ENCODE peak calls at places on chromosomes 11 and 22, in seven cellular contexts. One of them, this sample, is unnamed.

GRCh38 chr11:110490886-110491285 is 61.1 kb downstream of the FDX1 start:
- DNase-seq in A549: no peak
- DNase-seq in HCT116: no peak
- DNase-seq in dorsolateral prefrontal cortex: no peak
- DNase-seq in transverse colon: no peak
- DNase-seq in Panc1: no peak
- DNase-seq in heart left ventricle: no peak
- DNase-seq in this sample: no peak

GRCh38 chr11:95076416-95076815 is 9.7 kb downstream of the SRSF8 start:
- DNase-seq in A549: peak
- DNase-seq in HCT116: no peak
- DNase-seq in dorsolateral prefrontal cortex: no peak
- DNase-seq in transverse colon: no peak
- DNase-seq in Panc1: no peak
- DNase-seq in heart left ventricle: no peak
- DNase-seq in this sample: no peak

GRCh38 chr11:26931248-26931631 is 62.7 kb upstream of the FIBIN start:
- DNase-seq in A549: no peak
- DNase-seq in HCT116: no peak
- DNase-seq in dorsolateral prefrontal cortex: peak
- DNase-seq in transverse colon: no peak
- DNase-seq in Panc1: no peak
- DNase-seq in heart left ventricle: peak
- DNase-seq in this sample: no peak

GRCh38 chr11:22192289-22192641 is 620 bp upstream of the ANO5 start:
- DNase-seq in A549: peak
- DNase-seq in HCT116: no peak
- DNase-seq in dorsolateral prefrontal cortex: no peak
- DNase-seq in transverse colon: peak
- DNase-seq in Panc1: no peak
- DNase-seq in heart left ventricle: peak
- DNase-seq in this sample: no peak

GRCh38 chr11:73980001-73980960 is 2.4 kb downstream of the UCP2 start:
- DNase-seq in A549: no peak
- DNase-seq in HCT116: no peak
- DNase-seq in dorsolateral prefrontal cortex: no peak
- DNase-seq in transverse colon: peak
- DNase-seq in Panc1: no peak
- DNase-seq in heart left ventricle: peak
- DNase-seq in this sample: no peak

GRCh38 chr11:32391479-32391878 is 43.9 kb downstream of the WT1 start:
- DNase-seq in A549: no peak
- DNase-seq in HCT116: no peak
- DNase-seq in dorsolateral prefrontal cortex: no peak
- DNase-seq in transverse colon: no peak
- DNase-seq in Panc1: no peak
- DNase-seq in heart left ventricle: no peak
- DNase-seq in this sample: no peak

GRCh38 chr11:118953265-118953664 is 2.8 kb upstream of the UPK2 start:
- DNase-seq in A549: peak
- DNase-seq in HCT116: no peak
- DNase-seq in dorsolateral prefrontal cortex: peak
- DNase-seq in transverse colon: no peak
- DNase-seq in Panc1: no peak
- DNase-seq in heart left ventricle: no peak
- DNase-seq in this sample: peak

GRCh38 chr11:66720223-66720898 is 8.7 kb downstream of the SPTBN2 start:
- DNase-seq in A549: peak
- DNase-seq in HCT116: peak
- DNase-seq in dorsolateral prefrontal cortex: peak
- DNase-seq in transverse colon: peak
- DNase-seq in Panc1: no peak
- DNase-seq in heart left ventricle: no peak
- DNase-seq in this sample: no peak

GRCh38 chr11:56271092-56271491 is 2.9 kb upstream of the OR5T1 start:
- DNase-seq in A549: no peak
- DNase-seq in HCT116: no peak
- DNase-seq in dorsolateral prefrontal cortex: no peak
- DNase-seq in transverse colon: no peak
- DNase-seq in Panc1: no peak
- DNase-seq in heart left ventricle: no peak
- DNase-seq in this sample: no peak

DNA sequence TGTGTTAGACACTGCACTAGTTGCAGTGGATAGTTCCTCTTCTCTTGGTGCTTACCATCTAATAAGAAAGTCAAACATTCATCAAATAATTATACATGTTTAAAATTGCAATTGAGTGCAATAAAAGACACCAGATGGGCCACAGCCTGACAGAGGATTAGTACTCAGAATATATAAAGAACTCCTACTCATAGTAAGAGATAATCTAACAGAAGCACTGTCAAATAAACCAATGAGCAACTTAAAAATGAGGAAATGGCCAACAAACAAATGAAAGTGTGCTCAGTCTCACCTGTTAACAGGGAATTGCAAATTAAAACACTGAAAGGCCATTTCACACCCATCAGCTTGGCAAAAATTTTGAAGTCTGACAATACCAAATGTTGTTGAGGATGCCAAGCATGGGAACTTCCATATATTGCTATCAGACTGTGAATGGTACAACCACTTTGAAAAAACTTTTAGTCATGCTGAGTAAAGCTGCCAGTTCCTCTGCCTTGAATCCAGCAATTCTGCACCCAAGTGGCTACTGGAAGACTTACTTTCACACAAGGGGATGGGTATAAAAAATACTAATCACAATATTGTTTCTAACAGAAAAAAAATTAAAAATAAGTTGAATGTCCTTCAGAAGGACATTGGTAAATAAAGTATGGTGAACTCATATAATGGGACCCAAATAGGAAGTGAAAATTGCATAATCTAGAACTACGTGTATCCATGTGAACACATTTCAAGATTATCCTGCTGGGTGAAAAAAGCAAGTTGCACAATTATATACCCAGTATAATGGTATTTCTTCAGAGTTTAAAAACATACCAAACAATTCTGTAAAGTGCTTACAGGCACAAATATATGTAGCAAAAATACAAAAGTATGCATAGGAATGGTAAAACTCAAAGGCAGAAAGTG is 41.4 kb upstream of the CREB3L1 start:
- DNase-seq in A549: no peak
- DNase-seq in HCT116: no peak
- DNase-seq in dorsolateral prefrontal cortex: no peak
- DNase-seq in transverse colon: no peak
- DNase-seq in Panc1: no peak
- DNase-seq in heart left ventricle: no peak
- DNase-seq in this sample: no peak
- TF ChIP-seq CTCF in A549: no peak
- TF ChIP-seq CTCF in HCT116: no peak
- TF ChIP-seq CTCF in dorsolateral prefrontal cortex: no peak
- TF ChIP-seq CTCF in transverse colon: no peak
- TF ChIP-seq CTCF in Panc1: no peak
- TF ChIP-seq CTCF in heart left ventricle: no peak
- TF ChIP-seq CTCF in this sample: no peak

GRCh38 chr11:61482513-61482912 is 26.0 kb upstream of the LRRC10B start:
- DNase-seq in A549: peak
- DNase-seq in HCT116: no peak
- DNase-seq in dorsolateral prefrontal cortex: no peak
- DNase-seq in transverse colon: no peak
- DNase-seq in Panc1: no peak
- DNase-seq in heart left ventricle: no peak
- DNase-seq in this sample: no peak
- TF ChIP-seq CTCF in A549: peak
- TF ChIP-seq CTCF in HCT116: peak
- TF ChIP-seq CTCF in dorsolateral prefrontal cortex: no peak
- TF ChIP-seq CTCF in transverse colon: peak
- TF ChIP-seq CTCF in Panc1: no peak
- TF ChIP-seq CTCF in heart left ventricle: peak
- TF ChIP-seq CTCF in this sample: peak

GRCh38 chr11:6900327-6900999 is 8.2 kb upstream of the OR2D2 start:
- DNase-seq in A549: no peak
- DNase-seq in HCT116: no peak
- DNase-seq in dorsolateral prefrontal cortex: no peak
- DNase-seq in transverse colon: no peak
- DNase-seq in Panc1: no peak
- DNase-seq in heart left ventricle: no peak
- DNase-seq in this sample: no peak
- TF ChIP-seq CTCF in A549: no peak
- TF ChIP-seq CTCF in HCT116: peak
- TF ChIP-seq CTCF in dorsolateral prefrontal cortex: no peak
- TF ChIP-seq CTCF in transverse colon: no peak
- TF ChIP-seq CTCF in Panc1: peak
- TF ChIP-seq CTCF in heart left ventricle: no peak
- TF ChIP-seq CTCF in this sample: no peak

GRCh38 chr22:20222764-20223420 is 45.2 kb downstream of the RTN4R start:
- DNase-seq in A549: no peak
- DNase-seq in HCT116: no peak
- DNase-seq in dorsolateral prefrontal cortex: no peak
- DNase-seq in transverse colon: no peak
- DNase-seq in Panc1: no peak
- DNase-seq in heart left ventricle: no peak
- DNase-seq in this sample: no peak
- TF ChIP-seq CTCF in A549: no peak
- TF ChIP-seq CTCF in HCT116: no peak
- TF ChIP-seq CTCF in dorsolateral prefrontal cortex: no peak
- TF ChIP-seq CTCF in transverse colon: no peak
- TF ChIP-seq CTCF in Panc1: no peak
- TF ChIP-seq CTCF in heart left ventricle: no peak
- TF ChIP-seq CTCF in this sample: no peak

GRCh38 chr22:44624689-44625420 is 77.1 kb upstream of the PRR5 start:
- DNase-seq in A549: no peak
- DNase-seq in HCT116: no peak
- DNase-seq in dorsolateral prefrontal cortex: no peak
- DNase-seq in transverse colon: no peak
- DNase-seq in Panc1: no peak
- DNase-seq in heart left ventricle: no peak
- DNase-seq in this sample: no peak

GRCh38 chr22:44625421-44625760 is 76.6 kb upstream of the PRR5 start:
- DNase-seq in A549: no peak
- DNase-seq in HCT116: no peak
- DNase-seq in dorsolateral prefrontal cortex: no peak
- DNase-seq in transverse colon: no peak
- DNase-seq in Panc1: no peak
- DNase-seq in heart left ventricle: no peak
- DNase-seq in this sample: no peak

GRCh38 chr22:44622147-44622427 is 79.9 kb upstream of the PRR5 start:
- DNase-seq in A549: peak
- DNase-seq in HCT116: no peak
- DNase-seq in dorsolateral prefrontal cortex: peak
- DNase-seq in transverse colon: no peak
- DNase-seq in Panc1: no peak
- DNase-seq in heart left ventricle: no peak
- DNase-seq in this sample: peak

GRCh38 chr22:44622685-44623084 is 79.3 kb upstream of the PRR5 start:
- DNase-seq in A549: no peak
- DNase-seq in HCT116: no peak
- DNase-seq in dorsolateral prefrontal cortex: no peak
- DNase-seq in transverse colon: no peak
- DNase-seq in Panc1: no peak
- DNase-seq in heart left ventricle: no peak
- DNase-seq in this sample: no peak

GRCh38 chr22:44623771-44624510 is 78.1 kb upstream of the PRR5 start:
- DNase-seq in A549: peak
- DNase-seq in HCT116: no peak
- DNase-seq in dorsolateral prefrontal cortex: no peak
- DNase-seq in transverse colon: no peak
- DNase-seq in Panc1: no peak
- DNase-seq in heart left ventricle: no peak
- DNase-seq in this sample: no peak
- TF ChIP-seq CTCF in A549: peak
- TF ChIP-seq CTCF in HCT116: peak
- TF ChIP-seq CTCF in dorsolateral prefrontal cortex: peak
- TF ChIP-seq CTCF in transverse colon: no peak
- TF ChIP-seq CTCF in Panc1: peak
- TF ChIP-seq CTCF in heart left ventricle: peak
- TF ChIP-seq CTCF in this sample: peak

GRCh38 chr11:31237819-31238771 is 131.4 kb downstream of the DCDC1 start:
- DNase-seq in A549: peak
- DNase-seq in HCT116: no peak
- DNase-seq in dorsolateral prefrontal cortex: no peak
- DNase-seq in transverse colon: no peak
- DNase-seq in Panc1: no peak
- DNase-seq in heart left ventricle: no peak
- DNase-seq in this sample: no peak

GRCh38 chr11:31236052-31236652 is 133.4 kb downstream of the DCDC1 start:
- DNase-seq in A549: peak
- DNase-seq in HCT116: peak
- DNase-seq in dorsolateral prefrontal cortex: no peak
- DNase-seq in transverse colon: no peak
- DNase-seq in Panc1: no peak
- DNase-seq in heart left ventricle: no peak
- DNase-seq in this sample: no peak

DNA sequence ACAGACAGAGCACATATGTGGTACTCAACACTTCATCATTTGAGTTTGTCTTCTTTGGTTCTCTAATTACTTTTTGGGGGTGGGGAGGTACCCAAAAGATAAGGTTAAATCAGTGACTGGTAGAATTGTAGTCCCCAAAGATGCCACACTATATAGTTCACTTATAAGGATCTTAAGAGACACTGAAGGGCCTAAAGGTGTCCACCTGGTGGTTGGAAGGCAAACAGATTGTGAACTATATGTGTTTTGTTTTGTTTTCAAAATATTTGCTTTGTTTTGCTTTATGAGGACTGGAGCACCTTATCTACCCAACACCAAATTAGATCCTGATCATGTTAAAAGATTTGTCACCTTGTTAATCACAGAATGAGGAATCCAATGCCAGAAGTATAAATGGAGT is 136.1 kb downstream of the DCDC1 start:
- DNase-seq in A549: peak
- DNase-seq in HCT116: peak
- DNase-seq in dorsolateral prefrontal cortex: no peak
- DNase-seq in transverse colon: no peak
- DNase-seq in Panc1: no peak
- DNase-seq in heart left ventricle: no peak
- DNase-seq in this sample: no peak
- TF ChIP-seq CTCF in A549: peak
- TF ChIP-seq CTCF in HCT116: peak
- TF ChIP-seq CTCF in dorsolateral prefrontal cortex: no peak
- TF ChIP-seq CTCF in transverse colon: no peak
- TF ChIP-seq CTCF in Panc1: peak
- TF ChIP-seq CTCF in heart left ventricle: no peak
- TF ChIP-seq CTCF in this sample: peak

This sample was measured in D721Med.